ENCODE peak calls at places on chromosomes 4 and X, in five cellular contexts. T is suprapubic skin, G is tibial nerve, K is GM12878, D is A549. Q is an unnamed sample.

GRCh38 chr4:54482529-54482961 is 175.2 kb upstream of the KIT start:
- DNase-seq in T (no peak), G (no peak), K (no peak), D (no peak), Q (no peak)

GRCh38 chr4:20916106-20916505 is 215.8 kb downstream of the PACRGL start:
- DNase-seq in T (no peak), G (no peak), K (no peak), D (no peak), Q (no peak)

GRCh38 chr4:33882246-33882990 is 2361.9 kb downstream of the ARAP2 start:
- DNase-seq in T (no peak), G (no peak), K (no peak), D (no peak), Q (no peak)

GRCh38 chr4:72536443-72536842 is 32.6 kb downstream of the ADAMTS3 start:
- DNase-seq in T (no peak), G (no peak), K (no peak), D (no peak), Q (no peak)

GRCh38 chr4:94621491-94622080 is 136.2 kb upstream of the BMPR1B start:
- DNase-seq in T (no peak), G (no peak), K (no peak), D (peak), Q (no peak)

GRCh38 chrX:148854351-148854750 is 353.9 kb downstream of the AFF2 start:
- DNase-seq in T (no peak), G (no peak), K (no peak), D (no peak), Q (no peak)

GRCh38 chr4:143076723-143077122 is 108.0 kb upstream of the USP38 start:
- DNase-seq in T (no peak), G (no peak), K (no peak), D (no peak), Q (no peak)

GRCh38 chr4:16783119-16783518 is 115.3 kb downstream of the LDB2 start:
- DNase-seq in T (no peak), G (no peak), K (no peak), D (no peak), Q (no peak)

DNA sequence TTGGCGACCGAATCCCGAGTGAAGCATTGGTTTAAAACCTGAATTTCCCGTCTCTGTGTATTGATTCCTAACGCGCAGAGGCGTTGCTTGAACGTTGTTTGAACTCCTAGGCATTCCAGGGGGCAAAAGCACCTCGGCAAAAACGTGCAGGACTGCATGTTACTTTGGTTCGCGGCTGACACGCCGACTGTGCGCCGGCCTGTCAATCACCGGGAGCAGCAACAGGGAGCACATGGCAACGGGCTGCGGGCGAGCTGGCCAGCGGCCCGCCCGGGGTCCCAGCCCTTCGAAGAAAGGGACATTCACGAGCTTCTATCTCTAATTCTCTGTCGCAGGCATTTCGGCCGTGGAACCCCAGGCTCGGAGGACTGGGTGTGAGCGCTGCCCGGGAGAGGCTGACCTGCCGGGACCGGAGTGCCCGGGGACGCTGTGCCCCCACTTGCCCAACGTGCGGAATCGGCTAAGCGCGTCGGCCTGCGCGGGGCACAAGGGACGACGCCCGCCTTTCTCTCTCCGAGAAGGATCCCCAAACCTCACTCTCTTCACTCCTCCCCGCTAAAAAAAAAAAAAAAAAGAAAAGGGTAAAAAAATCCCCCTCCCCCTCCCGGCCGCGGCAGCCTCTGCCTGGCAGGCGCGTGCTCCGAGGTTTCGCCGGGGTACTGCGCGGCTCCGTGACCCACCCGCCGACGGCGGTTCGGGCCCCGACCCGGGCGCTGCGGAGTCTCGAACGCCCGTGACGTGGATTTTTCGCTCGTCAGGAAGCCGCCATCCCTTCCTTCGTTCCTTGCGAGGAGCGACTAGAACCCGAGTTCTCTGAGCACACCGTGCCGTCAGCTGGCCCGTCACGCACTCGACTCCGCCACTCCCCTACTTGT is 918 bp downstream of the SPRY1 start:
- DNase-seq in T (peak), G (no peak), K (no peak), D (peak), Q (peak)
- TF ChIP-seq CTCF in T (no peak), G (no peak), K (no peak), D (no peak), Q (no peak)

GRCh38 chrX:10677490-10677889 is 57.1 kb upstream of the MID1 start:
- DNase-seq in T (no peak), G (no peak), K (no peak), D (no peak), Q (no peak)
- TF ChIP-seq EP300 in T (no peak), G (no peak), K (no peak), D (no peak), Q (no peak)

GRCh38 chrX:31423575-31424284 is 351.9 kb upstream of the FTHL17 start:
- DNase-seq in T (no peak), G (peak), K (no peak), D (peak), Q (peak)
- TF ChIP-seq CTCF in T (no peak), G (peak), K (peak), D (no peak), Q (peak)

DNA sequence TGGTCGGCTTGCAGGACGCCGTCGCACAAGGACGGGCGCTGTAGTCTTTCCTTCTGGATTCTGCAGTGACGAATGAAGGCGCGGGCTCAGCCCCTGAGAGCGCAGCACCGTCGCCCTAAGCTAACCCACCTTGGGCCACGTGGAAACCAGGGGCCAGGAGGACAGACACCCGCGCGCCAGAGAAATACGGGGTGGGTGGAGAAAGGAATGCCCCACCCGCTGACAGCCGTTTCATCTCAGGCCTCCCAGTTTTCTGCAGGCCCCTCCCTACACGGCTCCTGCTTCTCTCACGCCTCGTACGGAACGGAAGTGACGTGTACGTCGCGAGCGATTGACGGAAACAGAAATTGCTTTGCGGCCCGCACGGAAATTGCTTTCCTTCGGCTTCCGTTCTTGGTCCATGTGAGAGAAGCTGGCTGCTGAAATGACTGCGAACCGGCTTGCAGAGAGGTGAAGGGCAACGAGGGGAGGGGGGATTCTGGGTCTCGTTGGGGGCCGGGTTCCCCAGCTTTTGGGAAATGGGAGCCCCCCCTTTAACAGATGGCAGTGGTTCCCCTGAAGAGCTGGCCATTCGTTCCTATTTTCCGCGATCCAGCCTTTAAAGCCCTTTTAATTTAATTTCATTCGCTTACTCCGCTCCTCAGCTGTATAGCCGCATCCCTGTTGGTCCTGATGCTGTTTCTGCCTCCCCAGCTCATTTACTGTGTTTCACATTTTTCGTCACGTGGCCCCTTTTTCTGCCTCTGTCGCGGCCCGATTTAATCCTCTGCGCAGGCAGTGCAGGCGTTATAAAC is at the start of gene UTP14A:
- DNase-seq in T (peak), G (peak), K (peak), D (peak), Q (peak)
- TF ChIP-seq EP300 in T (no peak), G (peak), K (no peak), D (no peak), Q (no peak)

GRCh38 chr4:37528161-37528560 is 158.0 kb downstream of the RELL1 start:
- DNase-seq in T (no peak), G (no peak), K (no peak), D (peak), Q (no peak)
- TF ChIP-seq CTCF in T (no peak), G (no peak), K (no peak), D (no peak), Q (no peak)

GRCh38 chrX:30151964-30152363 is 63.4 kb upstream of the MAGEB2 start:
- DNase-seq in T (no peak), G (no peak), K (no peak), D (no peak), Q (peak)

GRCh38 chrX:30153881-30154260 is 61.5 kb upstream of the MAGEB2 start:
- DNase-seq in T (no peak), G (no peak), K (no peak), D (no peak), Q (no peak)

GRCh38 chrX:30156880-30157560 is 58.3 kb upstream of the MAGEB2 start:
- DNase-seq in T (no peak), G (no peak), K (no peak), D (no peak), Q (no peak)

GRCh38 chrX:30153175-30153880 is 62.0 kb upstream of the MAGEB2 start:
- DNase-seq in T (no peak), G (no peak), K (no peak), D (no peak), Q (no peak)

GRCh38 chrX:30156009-30156408 is 59.4 kb upstream of the MAGEB2 start:
- DNase-seq in T (no peak), G (no peak), K (no peak), D (no peak), Q (no peak)
- TF ChIP-seq EP300 in T (no peak), G (no peak), K (no peak), D (no peak), Q (no peak)

GRCh38 chr4:101232074-101232776 is 115.1 kb downstream of the PPP3CA start:
- DNase-seq in T (no peak), G (peak), K (no peak), D (peak), Q (peak)
- TF ChIP-seq CTCF in T (no peak), G (no peak), K (no peak), D (no peak), Q (no peak)

DNA sequence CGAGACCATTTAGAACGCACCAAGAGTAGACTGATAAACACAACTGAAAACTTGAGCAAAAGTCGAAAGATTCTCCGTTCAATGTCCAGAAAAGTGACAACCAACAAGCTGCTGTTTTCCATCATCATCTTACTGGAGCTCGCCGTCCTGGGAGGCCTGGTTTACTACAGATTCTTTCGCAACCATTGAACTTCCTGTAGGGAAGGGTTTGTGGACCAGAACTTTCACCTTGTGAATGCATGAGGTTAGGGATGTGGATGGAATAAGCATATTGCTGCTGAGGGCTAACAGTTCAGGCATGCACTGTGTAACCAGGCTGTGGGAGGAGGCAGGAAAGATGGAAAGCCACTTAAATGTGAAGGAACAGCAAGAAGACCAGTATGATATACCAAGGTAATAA is 20.9 kb upstream of the ING2 start:
- DNase-seq in T (no peak), G (no peak), K (no peak), D (no peak), Q (no peak)
- TF ChIP-seq EP300 in T (no peak), G (no peak), K (no peak), D (no peak), Q (no peak)

GRCh38 chr4:13368262-13368661 is 115.9 kb downstream of the RAB28 start:
- DNase-seq in T (no peak), G (no peak), K (no peak), D (peak), Q (no peak)
- TF ChIP-seq CTCF in T (no peak), G (no peak), K (no peak), D (no peak), Q (no peak)

Q was measured in ovary.